ENCODE peak calls at places on chromosomes 2 and 18, in seven cellular contexts. One of them, this sample, is unnamed.

GRCh38 chr2:120565929-120566328 is 169.7 kb upstream of the GLI2 start:
- DNase-seq in stimulated activated CD8-positive, alpha-beta memory T cell treated with anti-CD3 and anti-CD28 coated beads, Interleukin-4, amount 100 ng/mL, for 1 hour: no peak
- DNase-seq in CD4-positive, alpha-beta T cell: no peak
- DNase-seq in T follicular helper cell: no peak
- DNase-seq in caudate nucleus: no peak
- DNase-seq in HuH-7.5: no peak
- DNase-seq in foreskin fibroblast: no peak
- DNase-seq in this sample: no peak

GRCh38 chr2:2184549-2185249 is 146.4 kb downstream of the MYT1L start:
- DNase-seq in stimulated activated CD8-positive, alpha-beta memory T cell treated with anti-CD3 and anti-CD28 coated beads, Interleukin-4, amount 100 ng/mL, for 1 hour: no peak
- DNase-seq in CD4-positive, alpha-beta T cell: no peak
- DNase-seq in T follicular helper cell: no peak
- DNase-seq in caudate nucleus: no peak
- DNase-seq in HuH-7.5: no peak
- DNase-seq in foreskin fibroblast: no peak
- DNase-seq in this sample: peak

GRCh38 chr2:23299796-23300195 is 85.2 kb upstream of the KLHL29 start:
- DNase-seq in stimulated activated CD8-positive, alpha-beta memory T cell treated with anti-CD3 and anti-CD28 coated beads, Interleukin-4, amount 100 ng/mL, for 1 hour: no peak
- DNase-seq in CD4-positive, alpha-beta T cell: no peak
- DNase-seq in T follicular helper cell: no peak
- DNase-seq in caudate nucleus: no peak
- DNase-seq in HuH-7.5: no peak
- DNase-seq in foreskin fibroblast: no peak
- DNase-seq in this sample: no peak

GRCh38 chr2:64592994-64593655 is 60.6 kb downstream of the SERTAD2 start:
- DNase-seq in stimulated activated CD8-positive, alpha-beta memory T cell treated with anti-CD3 and anti-CD28 coated beads, Interleukin-4, amount 100 ng/mL, for 1 hour: no peak
- DNase-seq in CD4-positive, alpha-beta T cell: no peak
- DNase-seq in T follicular helper cell: no peak
- DNase-seq in caudate nucleus: no peak
- DNase-seq in HuH-7.5: no peak
- DNase-seq in foreskin fibroblast: no peak
- DNase-seq in this sample: no peak

GRCh38 chr2:233441161-233442027 is 87.1 kb downstream of the DGKD start:
- DNase-seq in stimulated activated CD8-positive, alpha-beta memory T cell treated with anti-CD3 and anti-CD28 coated beads, Interleukin-4, amount 100 ng/mL, for 1 hour: no peak
- DNase-seq in CD4-positive, alpha-beta T cell: no peak
- DNase-seq in T follicular helper cell: no peak
- DNase-seq in caudate nucleus: no peak
- DNase-seq in HuH-7.5: no peak
- DNase-seq in foreskin fibroblast: no peak
- DNase-seq in this sample: no peak

GRCh38 chr18:37422116-37422515 is 143.5 kb downstream of the CELF4 start:
- DNase-seq in stimulated activated CD8-positive, alpha-beta memory T cell treated with anti-CD3 and anti-CD28 coated beads, Interleukin-4, amount 100 ng/mL, for 1 hour: no peak
- DNase-seq in CD4-positive, alpha-beta T cell: no peak
- DNase-seq in T follicular helper cell: no peak
- DNase-seq in caudate nucleus: no peak
- DNase-seq in HuH-7.5: no peak
- DNase-seq in foreskin fibroblast: no peak
- DNase-seq in this sample: no peak

GRCh38 chr2:138814123-138814883 is 34.1 kb upstream of the NXPH2 start:
- DNase-seq in stimulated activated CD8-positive, alpha-beta memory T cell treated with anti-CD3 and anti-CD28 coated beads, Interleukin-4, amount 100 ng/mL, for 1 hour: no peak
- DNase-seq in CD4-positive, alpha-beta T cell: no peak
- DNase-seq in T follicular helper cell: no peak
- DNase-seq in caudate nucleus: no peak
- DNase-seq in HuH-7.5: no peak
- DNase-seq in foreskin fibroblast: no peak
- DNase-seq in this sample: no peak

GRCh38 chr2:238326801-238327365 is 6.6 kb downstream of the TRAF3IP1 start:
- DNase-seq in stimulated activated CD8-positive, alpha-beta memory T cell treated with anti-CD3 and anti-CD28 coated beads, Interleukin-4, amount 100 ng/mL, for 1 hour: no peak
- DNase-seq in CD4-positive, alpha-beta T cell: no peak
- DNase-seq in T follicular helper cell: no peak
- DNase-seq in caudate nucleus: no peak
- DNase-seq in HuH-7.5: no peak
- DNase-seq in foreskin fibroblast: peak
- DNase-seq in this sample: peak

GRCh38 chr2:240339411-240340360 is 95.8 kb upstream of the GPC1 start:
- DNase-seq in stimulated activated CD8-positive, alpha-beta memory T cell treated with anti-CD3 and anti-CD28 coated beads, Interleukin-4, amount 100 ng/mL, for 1 hour: no peak
- DNase-seq in CD4-positive, alpha-beta T cell: no peak
- DNase-seq in T follicular helper cell: no peak
- DNase-seq in caudate nucleus: peak
- DNase-seq in HuH-7.5: no peak
- DNase-seq in foreskin fibroblast: no peak
- DNase-seq in this sample: no peak

GRCh38 chr2:237465515-237466227 is 21.4 kb upstream of the MLPH start:
- DNase-seq in stimulated activated CD8-positive, alpha-beta memory T cell treated with anti-CD3 and anti-CD28 coated beads, Interleukin-4, amount 100 ng/mL, for 1 hour: no peak
- DNase-seq in CD4-positive, alpha-beta T cell: no peak
- DNase-seq in T follicular helper cell: no peak
- DNase-seq in caudate nucleus: no peak
- DNase-seq in HuH-7.5: no peak
- DNase-seq in foreskin fibroblast: peak
- DNase-seq in this sample: peak

GRCh38 chr2:28648671-28649395 is 102.8 kb upstream of the PPP1CB start:
- DNase-seq in stimulated activated CD8-positive, alpha-beta memory T cell treated with anti-CD3 and anti-CD28 coated beads, Interleukin-4, amount 100 ng/mL, for 1 hour: no peak
- DNase-seq in CD4-positive, alpha-beta T cell: no peak
- DNase-seq in T follicular helper cell: no peak
- DNase-seq in caudate nucleus: no peak
- DNase-seq in HuH-7.5: no peak
- DNase-seq in foreskin fibroblast: no peak
- DNase-seq in this sample: no peak

GRCh38 chr2:144479138-144479537 is 40.8 kb downstream of the ZEB2 start:
- DNase-seq in stimulated activated CD8-positive, alpha-beta memory T cell treated with anti-CD3 and anti-CD28 coated beads, Interleukin-4, amount 100 ng/mL, for 1 hour: no peak
- DNase-seq in CD4-positive, alpha-beta T cell: no peak
- DNase-seq in T follicular helper cell: no peak
- DNase-seq in caudate nucleus: no peak
- DNase-seq in HuH-7.5: no peak
- DNase-seq in foreskin fibroblast: peak
- DNase-seq in this sample: no peak

This sample was measured in MG63.